ENCODE peak calls at places on chromosomes 12 and 14, in six cellular contexts. N is ovary; C is BJ; E is prostate gland; I is thoracic aorta; M is CD8-positive, alpha-beta memory T cell. B is an unnamed sample.

GRCh38 chr12:132222096-132222807 is 78.0 kb downstream of the NOC4L start:
- DNase-seq in I (no peak), N (no peak), E (no peak), C (no peak), M (no peak), B (no peak)

GRCh38 chr12:92210062-92210461 is 64.4 kb upstream of the BTG1 start:
- DNase-seq in M (no peak), N (no peak), E (no peak), C (no peak), I (no peak), B (no peak)

GRCh38 chr12:53241623-53242412 is 9.8 kb upstream of the RARG start:
- DNase-seq in N (no peak), E (no peak), I (no peak), C (no peak), M (no peak), B (peak; percentile 83)

GRCh38 chr14:65226824-65227604 is 124.7 kb upstream of the MAX start:
- DNase-seq in C (no peak), N (no peak), M (no peak), E (no peak), I (no peak), B (no peak)

GRCh38 chr12:21823581-21823980 is 49.1 kb upstream of the KCNJ8 start:
- DNase-seq in M (no peak), I (peak; percentile 6), N (peak; percentile 61), E (no peak), C (no peak), B (no peak)

GRCh38 chr14:89188492-89188891 is 228.5 kb downstream of the FOXN3 start:
- DNase-seq in N (no peak), E (no peak), M (no peak), I (no peak), C (no peak), B (no peak)

GRCh38 chr12:202081-202731 is 11.8 kb downstream of the SLC6A12 start:
- DNase-seq in N (no peak), I (no peak), C (no peak), M (no peak), E (peak; percentile 53), B (peak; percentile 90)

GRCh38 chr12:48899651-48900050 is 25.6 kb downstream of the FKBP11 start:
- DNase-seq in C (no peak), I (no peak), M (no peak), E (no peak), N (no peak), B (no peak)

GRCh38 chr14:61129168-61129745 is 148.2 kb downstream of the SLC38A6 start:
- DNase-seq in I (no peak), E (no peak), N (no peak), M (no peak), C (no peak), B (no peak)

GRCh38 chr12:2481951-2482350 is 312.8 kb upstream of the FKBP4 start:
- DNase-seq in M (no peak), N (no peak), I (no peak), E (no peak), C (no peak), B (no peak)

GRCh38 chr12:52895726-52896189 is 9.1 kb downstream of the KRT8 start:
- DNase-seq in M (no peak), C (no peak), I (no peak), E (no peak), N (no peak), B (no peak)

GRCh38 chr12:115598827-115599226 is 678.7 kb downstream of the MED13L start:
- DNase-seq in I (no peak), M (no peak), N (no peak), E (peak; percentile 9), C (no peak), B (no peak)

GRCh38 chr12:117134059-117134458 is 34.8 kb upstream of the TESC start:
- DNase-seq in I (no peak), C (no peak), N (no peak), M (peak; percentile 16), E (no peak), B (no peak)

GRCh38 chr12:24977060-24977459 is 28.2 kb upstream of the BCAT1 start:
- DNase-seq in M (no peak), C (no peak), E (no peak), I (no peak), N (no peak), B (no peak)

GRCh38 chr14:96536807-96537206 is 34.6 kb downstream of the PAPOLA start:
- DNase-seq in E (no peak), M (no peak), C (no peak), I (no peak), N (no peak), B (no peak)

GRCh38 chr12:75120202-75120774 is 89.4 kb downstream of the KCNC2 start:
- DNase-seq in N (no peak), M (no peak), I (no peak), E (no peak), C (no peak), B (no peak)

GRCh38 chr14:57009585-57010515 is 199.6 kb upstream of the OTX2 start:
- DNase-seq in I (no peak), N (no peak), C (no peak), E (no peak), M (no peak), B (no peak)

GRCh38 chr12:120936197-120936596 is 32.0 kb upstream of the SPPL3 start:
- DNase-seq in M (no peak), C (no peak), I (no peak), E (no peak), N (no peak), B (no peak)

GRCh38 chr14:75979071-75979571 is 2.7 kb downstream of the TGFB3 start:
- DNase-seq in M (no peak), I (no peak), N (peak; percentile 55), C (no peak), E (no peak), B (peak; percentile 90)

GRCh38 chr14:33555710-33556350 is 395.0 kb downstream of the EGLN3 start:
- DNase-seq in I (no peak), N (no peak), C (no peak), E (no peak), M (no peak), B (no peak)

GRCh38 chr12:94987806-94988205 is 15.7 kb downstream of the NDUFA12 start:
- DNase-seq in N (no peak), E (no peak), C (no peak), I (no peak), M (no peak), B (no peak)

GRCh38 chr12:34396006-34396860 is 373.9 kb downstream of the ALG10 start:
- DNase-seq in M (no peak), N (peak; percentile 14), I (no peak), C (no peak), E (peak; percentile 3), B (peak; percentile 20)

GRCh38 chr14:99481745-99482099 is 513 bp downstream of the CCNK start:
- DNase-seq in M (no peak), N (no peak), I (no peak), E (peak; percentile 19), C (no peak), B (no peak)

GRCh38 chr14:89564291-89564957 is 147.4 kb upstream of the FOXN3 start:
- DNase-seq in E (no peak), M (no peak), C (no peak), I (no peak), N (no peak), B (no peak)

GRCh38 chr12:24661657-24662096 is 287.2 kb downstream of the BCAT1 start:
- DNase-seq in M (no peak), E (no peak), I (no peak), N (no peak), C (no peak), B (no peak)

GRCh38 chr12:131219173-131220006 is 265.7 kb downstream of the ADGRD1 start:
- DNase-seq in I (no peak), N (no peak), M (no peak), C (no peak), E (no peak), B (peak; percentile 25)

DNA sequence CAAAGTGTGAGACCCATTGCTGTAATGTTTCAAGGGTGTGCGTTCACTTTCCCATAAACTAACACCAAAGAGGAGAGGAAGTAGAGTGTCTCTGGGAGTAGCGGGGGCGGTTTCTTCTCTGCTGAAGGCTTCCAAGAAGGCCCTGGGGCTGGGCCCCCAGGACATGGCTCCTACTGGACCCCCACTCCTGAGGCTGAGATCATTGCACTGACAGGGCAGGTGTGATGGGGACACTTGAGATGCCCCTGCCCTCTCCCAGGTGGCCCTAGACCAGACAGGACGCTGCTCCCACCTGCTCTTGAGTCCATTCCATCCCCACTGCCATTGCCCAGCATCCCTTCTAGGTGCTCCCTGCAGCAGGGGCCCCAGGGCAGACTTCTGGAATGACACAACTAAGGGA is 20.1 kb downstream of the TMEM63C start:
- DNase-seq in I (no peak), C (no peak), E (no peak), M (no peak), N (no peak), B (no peak)
- H3K36me3 ChIP-seq in I (no peaks in the 10 kb centered on the region), C (no peaks in the 10 kb centered on the region), E (no peaks in the 10 kb centered on the region), M (no peaks in the 10 kb centered on the region), N (no peaks in the 10 kb centered on the region), B (no peaks in the 10 kb centered on the region)

DNA sequence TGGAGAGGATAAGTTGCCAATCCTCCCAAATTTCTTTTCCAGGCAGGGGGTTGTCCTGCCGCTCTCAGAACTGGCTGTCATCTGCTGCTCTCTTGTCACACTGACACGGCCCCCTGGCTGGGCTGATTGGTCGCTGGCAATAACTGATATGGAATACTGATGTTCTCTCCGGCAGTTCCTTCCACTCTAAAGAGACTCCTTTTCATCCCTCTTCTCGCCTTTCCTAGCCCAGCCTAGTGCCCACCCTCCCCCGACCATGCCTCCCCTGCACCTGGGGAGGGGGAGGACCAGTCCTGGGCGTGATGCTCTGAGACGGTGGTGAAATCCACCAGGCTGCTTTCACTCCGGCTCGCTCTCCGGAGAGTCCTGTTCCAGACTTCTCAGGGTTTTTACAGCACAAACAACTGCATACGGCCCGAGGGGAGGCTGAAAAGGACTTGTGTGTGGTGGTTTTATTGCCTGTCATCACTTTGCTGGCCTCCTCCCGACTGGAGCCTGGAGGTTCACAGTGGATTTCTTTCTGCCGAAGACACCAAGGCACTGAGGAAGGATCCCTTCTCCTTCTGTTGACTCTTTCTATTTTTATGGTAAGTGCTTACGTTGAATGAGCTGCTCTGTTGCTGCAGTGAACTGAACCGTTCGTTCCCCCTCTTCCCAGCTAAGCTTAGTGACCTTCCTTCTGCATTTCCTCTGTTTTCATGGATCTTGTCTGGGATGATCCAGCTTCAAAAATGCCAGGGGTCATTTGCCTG is at the start of gene ANO4:
- DNase-seq in N (peak; percentile 37), E (no peak), C (peak; percentile 19), M (no peak), I (no peak), B (peak; percentile 18)
- H3K4me3 ChIP-seq in N (peak within 1 kb of the TSS; percentile 28), E (peak within 1 kb of the TSS; percentile 7), C (peak within 1 kb of the TSS; percentile 7), M (no peak within 1 kb of the TSS), I (peak within 1 kb of the TSS; percentile 45), B (peak within 1 kb of the TSS; percentile 4)

DNA sequence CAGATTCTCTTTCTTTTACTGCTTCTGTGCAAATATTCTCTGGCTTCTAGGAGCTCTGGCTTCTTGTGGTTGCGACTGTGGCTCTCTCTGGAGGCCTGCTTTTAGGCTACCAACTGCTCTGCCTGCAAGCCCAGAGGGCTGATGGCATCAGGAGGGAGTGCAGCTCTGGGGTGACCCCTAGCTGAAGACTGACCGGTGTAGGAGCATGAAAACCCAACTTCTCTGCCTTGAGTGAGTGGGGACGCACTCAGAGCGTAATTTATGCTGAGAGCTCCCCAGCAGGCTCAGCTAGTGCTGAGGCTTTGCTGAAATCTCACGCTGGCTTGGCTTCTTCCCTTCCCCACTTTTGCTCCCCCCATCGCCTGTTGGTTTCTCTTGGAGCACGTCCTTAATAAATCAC is 29.9 kb upstream of the RBM19 start:
- DNase-seq in N (no peak), E (no peak), M (no peak), C (no peak), I (no peak), B (peak; percentile 77)
- H3K27me3 ChIP-seq in N (no peaks in the 10 kb centered on the region), E (peaks cover 2% of the 10 kb centered on the region), M (peaks cover 5% of the 10 kb centered on the region), C (peaks cover 1% of the 10 kb centered on the region), I (no peaks in the 10 kb centered on the region), B (peaks cover 3% of the 10 kb centered on the region)

GRCh38 chr12:80834724-80835123 is 103.0 kb downstream of the LIN7A start:
- DNase-seq in E (no peak), M (no peak), I (no peak), C (no peak), N (no peak), B (no peak)
- H3K36me3 ChIP-seq in E (no peaks in the 10 kb centered on the region), M (no peaks in the 10 kb centered on the region), I (no peaks in the 10 kb centered on the region), C (peaks cover 1% of the 10 kb centered on the region), N (no peaks in the 10 kb centered on the region), B (no peaks in the 10 kb centered on the region)